ENCODE peak calls at places on chromosome 1, in four cellular contexts. B is progenitor cell of endocrine pancreas, W is nephron progenitor cell, Z is hepatocyte. V is an unnamed sample.

GRCh38 chr1:230827081-230827681 is 41.1 kb downstream of the C1orf198 start:
- DNase-seq in B (no peak), W (no peak), Z (no peak), V (no peak)

GRCh38 chr1:61942856-61943255 is 200.6 kb downstream of the PATJ start:
- DNase-seq in B (no peak), W (no peak), Z (no peak), V (no peak)

GRCh38 chr1:214547747-214548146 is 3.7 kb downstream of the PTPN14 start:
- DNase-seq in B (no peak), W (no peak), Z (no peak), V (no peak)

GRCh38 chr1:86207323-86207722 is 50.8 kb upstream of the COL24A1 start:
- DNase-seq in B (no peak), W (no peak), Z (peak), V (no peak)

GRCh38 chr1:234495231-234495990 is 16.4 kb upstream of the TARBP1 start:
- DNase-seq in B (no peak), W (no peak), Z (peak), V (no peak)

GRCh38 chr1:209815495-209815894 is 9.6 kb upstream of the IRF6 start:
- DNase-seq in B (no peak), W (no peak), Z (no peak), V (no peak)

GRCh38 chr1:24591781-24592180 is 35.9 kb downstream of the NCMAP start:
- DNase-seq in B (no peak), W (no peak), Z (no peak), V (no peak)

GRCh38 chr1:206674745-206675175 is 9.9 kb upstream of the MAPKAPK2 start:
- DNase-seq in B (no peak), W (no peak), Z (peak), V (no peak)

DNA sequence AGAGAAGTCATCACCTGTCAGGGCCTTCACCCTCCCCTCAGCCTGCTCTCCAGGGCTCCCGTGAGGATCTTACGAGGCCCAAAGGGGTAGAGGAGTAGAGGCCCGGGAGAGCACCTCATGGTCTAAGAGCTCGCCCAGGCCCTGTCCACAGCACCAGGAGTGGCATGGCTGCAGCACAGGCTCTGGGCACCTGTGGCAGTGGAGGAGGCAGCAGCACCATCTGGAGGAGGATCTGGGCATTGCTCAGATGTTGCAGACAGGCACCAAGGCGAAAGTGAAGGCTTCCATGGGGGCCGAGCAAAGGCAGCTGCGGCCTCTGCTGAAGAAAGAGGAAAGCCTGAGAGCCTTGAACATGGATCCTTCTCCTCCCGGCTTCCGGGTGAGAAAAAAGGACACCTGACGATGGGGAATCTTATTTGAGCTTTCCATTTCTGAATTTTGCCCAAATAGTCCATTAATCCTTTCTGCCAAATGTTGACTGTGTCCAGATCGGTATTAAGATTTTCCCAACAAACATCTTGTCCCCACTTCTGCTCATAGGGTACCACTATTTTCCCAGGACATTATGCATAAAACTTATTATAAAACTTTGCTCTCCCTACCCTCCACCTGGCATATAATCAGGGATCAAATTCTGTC is 604.7 kb downstream of the PTPRC start:
- DNase-seq in B (no peak), W (peak), Z (peak), V (peak)
- TF ChIP-seq CTCF in B (peak), W (peak), Z (peak), V (peak)

GRCh38 chr1:6625579-6626149 is 996 bp downstream of the THAP3 start:
- DNase-seq in B (no peak), W (no peak), Z (peak), V (peak)
- TF ChIP-seq CTCF in B (no peak), W (no peak), Z (no peak), V (no peak)

DNA sequence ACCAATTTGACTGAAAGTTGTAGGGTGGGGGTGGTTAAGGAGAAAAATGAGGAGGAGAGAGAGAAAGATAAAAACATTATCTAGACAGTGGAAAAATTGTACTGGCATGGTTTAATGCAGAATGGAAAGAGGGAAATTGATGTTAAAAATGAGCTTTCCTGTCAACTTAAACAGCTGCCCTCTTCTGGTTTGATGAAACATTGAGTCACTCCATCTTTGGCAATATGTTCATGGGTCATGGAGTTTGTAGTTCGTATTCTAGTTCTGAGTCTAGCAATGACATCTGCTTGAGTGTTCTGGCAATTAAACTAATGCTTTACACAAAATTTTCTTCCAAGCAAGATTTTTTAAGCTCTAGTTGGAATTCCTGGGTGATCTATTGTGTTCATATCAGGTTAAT is 9.6 kb downstream of the ZNF648 start:
- DNase-seq in B (no peak), W (no peak), Z (no peak), V (no peak)
- TF ChIP-seq CTCF in B (no peak), W (no peak), Z (no peak), V (no peak)

GRCh38 chr1:95793893-95794292 is 559.9 kb downstream of the RWDD3 start:
- DNase-seq in B (no peak), W (peak), Z (peak), V (no peak)
- TF ChIP-seq CTCF in B (peak), W (no peak), Z (peak), V (no peak)

DNA sequence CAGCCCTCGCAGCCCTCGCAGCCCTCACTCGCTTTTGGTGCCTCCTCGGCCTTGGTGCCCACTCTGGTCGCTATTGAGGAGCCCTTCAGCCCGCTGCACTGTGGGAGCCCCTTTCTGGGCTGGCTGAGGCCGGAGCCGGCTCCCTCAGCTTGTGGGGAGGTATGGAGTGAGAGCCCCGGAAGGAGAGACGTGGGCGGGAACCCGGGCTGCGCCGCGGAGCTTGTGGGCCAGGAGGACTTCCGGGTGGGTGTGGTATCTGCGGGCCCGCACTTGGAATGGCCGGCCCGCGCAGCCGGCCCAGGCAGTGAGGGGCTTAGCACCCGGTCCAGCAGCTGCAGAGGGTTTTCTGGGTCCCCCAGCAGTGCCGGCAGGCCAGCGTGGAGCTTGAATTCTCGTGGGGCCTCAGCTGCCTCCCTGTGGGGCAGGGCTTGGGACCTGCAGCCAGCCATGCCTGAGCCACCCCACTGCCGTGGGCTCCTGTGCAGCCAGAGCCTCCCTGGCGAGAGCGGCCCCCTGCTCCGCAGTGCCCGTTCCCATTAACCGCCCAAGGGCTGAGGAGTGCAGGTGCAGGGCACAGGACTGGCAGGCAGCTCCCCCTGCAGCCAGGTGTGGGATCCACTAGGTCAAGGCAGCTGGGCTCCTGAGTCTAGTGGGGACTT is 9.9 kb upstream of the CFHR2 start:
- DNase-seq in B (no peak), W (no peak), Z (no peak), V (no peak)
- TF ChIP-seq CTCF in B (no peak), W (no peak), Z (no peak), V (no peak)

GRCh38 chr1:58155418-58156123 is 391.0 kb downstream of the OMA1 start:
- DNase-seq in B (no peak), W (peak), Z (peak), V (peak)
- TF ChIP-seq CTCF in B (peak), W (peak), Z (peak), V (peak)

V was measured in endothelial cell.